ENCODE peak calls at places on chromosome 6, in six cellular contexts. J is osteocyte; M is activated naive CD8-positive, alpha-beta T cell treated with anti-CD3 and anti-CD28 coated beads, Interleukin-2, amount 50 U/mL, for 24 hours; O is T-helper 2 cell; E is progenitor cell of endocrine pancreas; H is HCT116. G is an unnamed sample.

GRCh38 chr6:113591896-113592827 is 265.0 kb upstream of the MARCKS start:
- DNase-seq in O (no peak), J (no peak), E (no peak), M (no peak), H (no peak), G (no peak)

GRCh38 chr6:119612871-119613515 is 263.4 kb upstream of the MAN1A1 start:
- DNase-seq in M (no peak), E (no peak), H (no peak), O (no peak), J (no peak), G (no peak)

GRCh38 chr6:108165714-108166663 is at the start of gene NR2E1:
- DNase-seq in O (no peak), M (peak), H (no peak), J (no peak), E (no peak), G (no peak)

GRCh38 chr6:140044626-140045025 is 670.2 kb upstream of the CITED2 start:
- DNase-seq in O (no peak), M (no peak), J (no peak), H (no peak), E (no peak), G (no peak)

GRCh38 chr6:30042914-30043313 is 18.2 kb upstream of the POLR1H start:
- DNase-seq in M (no peak), O (no peak), E (no peak), H (no peak), J (no peak), G (no peak)

GRCh38 chr6:7528565-7528964 is 12.9 kb upstream of the DSP start:
- DNase-seq in O (no peak), H (no peak), J (no peak), E (no peak), M (no peak), G (no peak)

GRCh38 chr6:110399219-110400071 is 15.9 kb downstream of the DDO start:
- DNase-seq in E (no peak), J (no peak), H (no peak), M (no peak), O (no peak), G (no peak)

GRCh38 chr6:134456284-134456683 is 138.4 kb upstream of the SGK1 start:
- DNase-seq in O (peak), E (no peak), H (no peak), M (no peak), J (no peak), G (no peak)

GRCh38 chr6:135087403-135087802 is 32.8 kb upstream of the HBS1L start:
- DNase-seq in O (no peak), M (peak), E (no peak), J (no peak), H (no peak), G (no peak)

GRCh38 chr6:149190228-149190831 is 127.2 kb upstream of the TAB2 start:
- DNase-seq in H (no peak), J (no peak), M (peak), E (no peak), O (no peak), G (no peak)

GRCh38 chr6:45445749-45446454 is 68.2 kb upstream of the SUPT3H start:
- DNase-seq in E (no peak), H (peak), O (peak), J (peak), M (no peak), G (peak)

G was measured in heart right ventricle.